ENCODE peak calls at places on chromosome 10, in nine cellular contexts. S is transverse colon, G is dorsolateral prefrontal cortex, L is brain microvascular endothelial cell, R is AG09309, I is fibroblast of the aortic adventitia, D is progenitor cell of endocrine pancreas, U is HL-60, E is GM20000. V is an unnamed sample.

GRCh38 chr10:3228610-3228945 is 56.0 kb upstream of the PITRM1 start:
- DNase-seq in D (no peak), S (no peak), R (no peak), I (no peak), G (no peak), L (no peak), U (no peak), E (no peak), V (no peak)

GRCh38 chr10:62594093-62594520 is 210.4 kb upstream of the ADO start:
- DNase-seq in I (peak), E (peak), S (peak), R (no peak), U (peak), L (peak), G (peak), D (peak), V (no peak)

GRCh38 chr10:61628875-61629513 is 33.7 kb upstream of the CABCOCO1 start:
- DNase-seq in G (no peak), I (peak), R (peak), D (no peak), E (no peak), L (peak), S (no peak), U (no peak), V (no peak)

GRCh38 chr10:112963835-112964234 is 13.8 kb downstream of the TCF7L2 start:
- DNase-seq in S (no peak), G (no peak), L (peak), D (no peak), U (no peak), R (no peak), E (no peak), I (peak), V (no peak)

GRCh38 chr10:95795602-95796001 is 39.6 kb downstream of the ENTPD1 start:
- DNase-seq in E (no peak), D (no peak), R (no peak), G (no peak), S (no peak), L (no peak), U (no peak), I (no peak), V (no peak)

GRCh38 chr10:122140477-122140902 is 130.6 kb upstream of the BTBD16 start:
- DNase-seq in G (no peak), U (no peak), I (peak), S (no peak), E (no peak), D (no peak), L (peak), R (no peak), V (no peak)

GRCh38 chr10:128927821-128928220 is 539.2 kb upstream of the MGMT start:
- DNase-seq in R (no peak), D (no peak), G (no peak), I (no peak), U (no peak), S (no peak), L (no peak), E (no peak), V (no peak)

GRCh38 chr10:7243873-7244272 is 167.0 kb downstream of the SFMBT2 start:
- DNase-seq in S (no peak), G (no peak), D (no peak), R (no peak), U (peak), L (no peak), E (peak), I (no peak), V (no peak)

GRCh38 chr10:35300063-35300699 is 36.1 kb upstream of the CCNY start:
- DNase-seq in E (peak), G (no peak), S (peak), I (peak), R (peak), L (peak), D (no peak), U (no peak), V (peak)

GRCh38 chr10:43048301-43049051 is 28.4 kb upstream of the RET start:
- DNase-seq in G (peak), E (no peak), S (no peak), I (no peak), R (peak), D (no peak), L (peak), U (no peak), V (no peak)

GRCh38 chr10:117718970-117719369 is 176.4 kb downstream of the EMX2 start:
- DNase-seq in I (no peak), U (no peak), D (no peak), G (no peak), S (no peak), L (no peak), R (no peak), E (no peak), V (no peak)

GRCh38 chr10:62625484-62625883 is 179.0 kb upstream of the ADO start:
- DNase-seq in U (no peak), L (no peak), G (no peak), E (no peak), D (no peak), S (no peak), R (no peak), I (no peak), V (no peak)

GRCh38 chr10:50291261-50291850 is 40.0 kb upstream of the ASAH2 start:
- DNase-seq in L (no peak), I (peak), U (no peak), R (no peak), G (no peak), S (no peak), E (no peak), D (no peak), V (no peak)

GRCh38 chr10:122338609-122339441 is 35.7 kb upstream of the PLEKHA1 start:
- DNase-seq in L (no peak), R (no peak), S (peak), G (no peak), I (no peak), D (no peak), E (no peak), U (no peak), V (peak)

GRCh38 chr10:86556933-86557649 is 35.5 kb upstream of the WAPL start:
- DNase-seq in L (no peak), D (no peak), G (no peak), S (no peak), U (no peak), I (no peak), E (no peak), R (no peak), V (no peak)

GRCh38 chr10:51251110-51251509 is 176.8 kb downstream of the PRKG1 start:
- DNase-seq in D (no peak), E (no peak), R (no peak), I (no peak), G (no peak), L (no peak), S (no peak), U (no peak), V (no peak)

GRCh38 chr10:34343764-34344163 is 471.3 kb downstream of the PARD3 start:
- DNase-seq in I (peak), D (no peak), R (no peak), U (no peak), S (no peak), G (no peak), L (no peak), E (no peak), V (no peak)

GRCh38 chr10:97422921-97423420 is 3.0 kb upstream of the PGAM1 start:
- DNase-seq in L (peak), E (no peak), S (no peak), I (peak), U (no peak), G (no peak), D (no peak), R (peak), V (no peak)

GRCh38 chr10:61397175-61397986 is 55.8 kb downstream of the TMEM26 start:
- DNase-seq in G (no peak), D (no peak), R (peak), S (no peak), I (peak), U (peak), L (no peak), E (no peak), V (no peak)

GRCh38 chr10:11180228-11180627 is 162.6 kb downstream of the CELF2 start:
- DNase-seq in I (no peak), S (peak), D (no peak), U (peak), L (no peak), E (no peak), R (no peak), G (no peak), V (peak)

GRCh38 chr10:99787782-99788181 is 5.3 kb downstream of the ABCC2 start:
- DNase-seq in I (no peak), U (no peak), S (no peak), E (no peak), D (no peak), G (no peak), L (no peak), R (no peak), V (no peak)

GRCh38 chr10:1534820-1535219 is 202.5 kb downstream of the ADARB2 start:
- DNase-seq in S (no peak), U (no peak), I (no peak), G (no peak), E (no peak), R (no peak), D (no peak), L (no peak), V (no peak)

GRCh38 chr10:5524721-5525531 is at the start of gene CALML3:
- DNase-seq in S (peak), L (no peak), U (no peak), E (no peak), G (no peak), R (no peak), I (no peak), D (no peak), V (no peak)

GRCh38 chr10:78713659-78714058 is 355.1 kb upstream of the ZMIZ1 start:
- DNase-seq in G (no peak), E (no peak), L (no peak), R (no peak), S (no peak), D (no peak), U (no peak), I (no peak), V (no peak)

GRCh38 chr10:75703191-75703861 is 271.9 kb downstream of the LRMDA start:
- DNase-seq in E (no peak), D (no peak), I (no peak), S (no peak), R (no peak), G (no peak), U (no peak), L (no peak), V (no peak)

GRCh38 chr10:60282771-60283353 is 106.8 kb downstream of the ANK3 start:
- DNase-seq in D (no peak), U (peak), S (no peak), G (no peak), L (peak), R (no peak), E (no peak), I (peak), V (no peak)

GRCh38 chr10:126196225-126196624 is 192.1 kb downstream of the ADAM12 start:
- DNase-seq in E (no peak), I (no peak), D (no peak), G (no peak), S (no peak), U (no peak), R (no peak), L (no peak), V (no peak)

GRCh38 chr10:25388188-25388861 is 213.5 kb downstream of the GPR158 start:
- DNase-seq in L (no peak), R (no peak), U (no peak), I (no peak), D (no peak), G (no peak), S (no peak), E (no peak), V (no peak)

GRCh38 chr10:4847580-4848020 is 21.6 kb downstream of the AKR1E2 start:
- DNase-seq in S (no peak), U (no peak), G (no peak), L (peak), I (peak), R (peak), E (no peak), D (no peak), V (no peak)

GRCh38 chr10:11782793-11783557 is 40.2 kb upstream of the PROSER2 start:
- DNase-seq in E (peak), G (no peak), D (no peak), S (no peak), L (peak), U (peak), I (peak), R (no peak), V (no peak)

GRCh38 chr10:56346845-56347415 is 14.1 kb downstream of the ZWINT start:
- DNase-seq in D (no peak), R (no peak), G (no peak), I (no peak), E (no peak), U (no peak), L (no peak), S (no peak), V (no peak)

GRCh38 chr10:4607681-4608080 is 218.3 kb upstream of the AKR1E2 start:
- DNase-seq in G (no peak), L (no peak), U (no peak), D (no peak), I (no peak), S (no peak), R (no peak), E (no peak), V (no peak)

GRCh38 chr10:12602557-12602956 is 253.2 kb downstream of the CAMK1D start:
- DNase-seq in R (no peak), D (no peak), E (no peak), S (no peak), U (no peak), L (no peak), I (no peak), G (no peak), V (no peak)

GRCh38 chr10:72665925-72666324 is 26.0 kb upstream of the MCU start:
- DNase-seq in L (no peak), G (no peak), I (peak), R (peak), D (no peak), S (no peak), U (no peak), E (no peak), V (no peak)

GRCh38 chr10:131025333-131025732 is 286.2 kb downstream of the TCERG1L start:
- DNase-seq in U (no peak), S (no peak), D (no peak), R (no peak), I (no peak), G (no peak), L (no peak), E (no peak), V (no peak)

GRCh38 chr10:82377608-82378007 is 502.6 kb downstream of the NRG3 start:
- DNase-seq in R (no peak), G (no peak), I (peak), D (no peak), E (no peak), U (no peak), S (no peak), L (peak), V (no peak)

GRCh38 chr10:12869427-12869826 is 132.1 kb downstream of the CCDC3 start:
- DNase-seq in I (no peak), R (no peak), E (no peak), G (no peak), D (no peak), S (no peak), U (no peak), L (peak), V (no peak)

GRCh38 chr10:71513896-71514295 is 117.2 kb downstream of the CDH23 start:
- DNase-seq in L (no peak), R (no peak), D (no peak), U (no peak), I (no peak), G (no peak), S (no peak), E (no peak), V (no peak)

DNA sequence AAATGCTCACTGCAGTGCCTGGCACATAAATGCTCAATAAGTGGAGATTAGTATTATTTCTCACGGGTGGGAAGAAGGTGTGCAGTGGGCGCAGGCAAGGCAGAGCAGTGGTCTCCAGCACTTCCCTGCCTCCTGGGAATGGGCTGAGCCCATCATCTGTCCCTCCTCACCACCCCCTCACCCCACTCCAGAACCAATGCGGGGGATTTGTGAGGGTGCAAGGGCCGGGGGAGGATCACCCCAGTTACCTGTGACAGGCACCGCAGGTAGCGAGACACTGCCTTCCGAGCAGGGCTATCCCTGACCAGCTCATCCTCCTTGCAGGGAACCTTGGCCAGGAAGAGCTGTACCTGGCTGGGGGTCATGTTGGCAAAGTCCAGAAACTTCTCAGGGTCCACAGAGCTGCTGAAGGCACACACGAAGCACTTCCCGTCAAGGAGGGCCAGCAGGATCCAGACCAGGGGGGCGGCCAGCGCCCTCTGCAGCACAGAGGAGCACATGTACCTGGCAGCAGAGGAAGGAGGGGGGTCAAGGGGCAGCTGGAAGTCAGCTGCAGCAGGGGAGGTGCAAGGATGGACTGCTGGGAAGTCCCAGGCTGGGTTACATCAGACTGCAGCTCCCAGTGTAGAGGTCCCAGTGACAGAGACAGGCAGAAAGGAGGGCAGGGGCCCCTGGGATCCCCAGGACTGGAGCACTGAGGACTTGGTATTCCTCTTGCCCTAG is 2.8 kb downstream of the CALHM3 start:
- DNase-seq in R (no peak), I (no peak), S (no peak), U (peak), G (no peak), D (no peak), E (peak), L (no peak), V (no peak)
- TF ChIP-seq CTCF in R (peak), I (no peak), S (no peak), U (no peak), G (no peak), D (peak), E (peak), L (peak), V (peak)

GRCh38 chr10:44370731-44371248 is 14.1 kb downstream of the CXCL12 start:
- DNase-seq in E (no peak), D (no peak), L (no peak), U (no peak), R (no peak), I (no peak), S (no peak), G (no peak), V (no peak)
- TF ChIP-seq CTCF in E (no peak), D (no peak), L (no peak), U (no peak), R (no peak), I (no peak), S (no peak), G (no peak), V (no peak)

DNA sequence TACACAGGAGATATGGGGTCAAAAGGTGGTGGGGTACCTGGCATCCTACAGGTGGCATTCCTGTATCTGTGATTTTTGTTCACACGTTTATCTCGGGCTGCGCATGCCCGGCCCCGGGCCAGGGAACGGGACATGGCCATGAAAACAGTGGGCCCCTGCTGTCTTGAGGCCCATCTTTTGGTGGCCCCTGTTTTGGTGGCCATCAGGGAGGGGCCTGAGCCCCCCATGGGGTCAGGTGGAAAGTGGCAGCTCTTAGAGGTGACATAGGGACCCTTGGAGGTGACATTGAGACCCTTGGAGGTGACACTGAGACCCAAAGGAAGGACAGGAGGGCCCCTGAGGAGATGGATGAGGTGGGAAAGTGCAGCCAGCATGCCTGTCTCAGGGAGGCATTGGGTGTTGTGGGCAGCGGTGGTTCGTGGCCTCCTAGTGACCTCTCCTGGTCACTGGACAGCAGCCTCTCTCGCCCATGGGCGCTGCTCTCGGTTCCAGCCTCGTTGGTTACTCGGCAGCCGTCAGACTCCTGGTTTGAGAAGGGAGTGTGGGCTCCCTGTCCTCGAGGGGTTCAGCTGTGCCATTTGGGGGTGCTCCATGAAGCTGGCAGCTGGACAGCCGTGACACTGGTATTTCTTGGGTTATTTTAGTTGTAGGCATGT is 39.9 kb downstream of the INPP5A start:
- DNase-seq in D (no peak), E (no peak), U (no peak), I (no peak), S (no peak), G (no peak), R (no peak), L (no peak), V (no peak)
- TF ChIP-seq CTCF in D (peak), E (no peak), U (no peak), I (no peak), S (no peak), G (peak), R (peak), L (peak), V (peak)

GRCh38 chr10:77687621-77688020 is 50.0 kb upstream of the KCNMA1 start:
- DNase-seq in I (no peak), S (no peak), G (no peak), U (no peak), L (no peak), R (no peak), D (no peak), E (no peak), V (peak)
- TF ChIP-seq CTCF in I (no peak), S (no peak), G (no peak), U (no peak), L (no peak), R (no peak), D (no peak), E (no peak), V (no peak)

GRCh38 chr10:68879628-68880027 is 21.5 kb upstream of the DDX50 start:
- DNase-seq in L (no peak), D (no peak), E (no peak), G (no peak), R (no peak), U (no peak), I (no peak), S (no peak), V (no peak)
- TF ChIP-seq CTCF in L (no peak), D (no peak), E (no peak), G (no peak), R (no peak), U (no peak), I (no peak), S (no peak), V (no peak)

GRCh38 chr10:132904169-132904813 is 38.1 kb downstream of the CFAP46 start:
- DNase-seq in D (peak), G (peak), R (no peak), E (peak), I (peak), U (peak), S (no peak), L (no peak), V (no peak)
- TF ChIP-seq CTCF in D (peak), G (peak), R (peak), E (peak), I (peak), U (peak), S (peak), L (peak), V (peak)

GRCh38 chr10:92291610-92291859 is 568 bp downstream of the MARCHF5 start:
- DNase-seq in D (no peak), I (no peak), G (no peak), S (no peak), R (no peak), E (no peak), L (peak), U (peak), V (no peak)

GRCh38 chr10:92291921-92292860 is 1.2 kb downstream of the MARCHF5 start:
- DNase-seq in U (peak), G (no peak), S (peak), D (peak), R (peak), L (peak), I (peak), E (peak), V (no peak)

GRCh38 chr10:92290076-92290836 is 622 bp downstream of the CPEB3 start:
- DNase-seq in S (peak), L (peak), I (peak), R (no peak), D (no peak), G (peak), U (peak), E (peak), V (peak)

DNA sequence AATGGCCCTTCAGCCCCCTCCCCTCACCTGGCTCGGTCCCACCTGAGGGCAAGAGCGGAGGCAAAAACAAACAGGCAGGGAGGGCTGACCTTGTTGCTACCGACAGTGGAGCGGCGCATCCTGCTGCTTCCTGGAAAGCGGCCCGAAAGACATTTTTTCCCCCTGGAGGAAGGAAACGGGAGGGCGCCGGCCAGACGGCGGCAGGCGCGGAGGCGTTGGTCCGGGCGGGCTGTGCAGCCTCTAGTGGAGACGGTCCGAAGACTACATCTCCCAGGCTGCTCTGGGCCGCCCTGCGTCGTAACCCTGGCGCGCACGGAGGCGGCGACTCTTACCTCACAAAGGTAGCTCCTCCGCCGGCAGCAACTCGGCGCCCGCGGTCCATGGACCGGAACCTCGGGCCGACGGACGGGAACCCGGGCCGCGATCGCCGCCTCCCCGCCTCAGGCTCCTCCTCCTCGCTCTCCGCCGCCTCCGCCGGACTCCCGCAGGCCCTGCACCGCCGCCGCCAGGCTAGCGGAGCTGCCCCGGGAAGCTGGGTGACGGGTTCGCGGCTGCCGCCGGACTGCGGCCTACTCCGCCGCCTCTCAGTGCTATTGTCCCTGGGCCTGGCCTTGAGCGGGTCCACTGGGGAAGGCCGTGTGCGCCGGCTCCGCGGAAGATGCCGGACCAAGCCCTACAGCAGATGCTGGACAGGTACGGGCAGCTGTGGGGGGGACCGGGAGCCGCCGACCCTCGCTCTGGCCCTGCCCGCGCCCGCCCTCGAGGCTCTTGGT is at the start of the genes CPEB3 and MARCHF5:
- DNase-seq in D (peak), S (peak), I (peak), L (peak), R (peak), E (peak), G (peak), U (peak), V (peak)
- TF ChIP-seq CTCF in D (peak), S (peak), I (peak), L (peak), R (peak), E (no peak), G (peak), U (no peak), V (peak)